ENCODE peak calls at places on chromosomes 2 and 18, in nine cellular contexts. Y is astrocyte; O is mesenchymal stem cell; X is effector memory CD4-positive, alpha-beta T cell; I is heart right ventricle; K is mammary epithelial cell; P is Karpas-422; R is aorta; W is thoracic aorta. J is an unnamed sample. For H3K4me1 and H3K36me3, the result is how much of the 10 kb centered on the place peaks cover.

GRCh38 chr18:70354080-70354479 is 65.2 kb downstream of the SOCS6 start:
- DNase-seq in Y (no peak), O (no peak), X (no peak), I (no peak), K (no peak), P (no peak), R (no peak), W (no peak), J (no peak)

GRCh38 chr2:240929364-240930095 is 23.4 kb downstream of the CROCC2 start:
- DNase-seq in Y (no peak), O (no peak), X (no peak), I (no peak), K (no peak), P (no peak), R (no peak), W (no peak), J (no peak)

GRCh38 chr18:2502880-2503279 is 68.4 kb downstream of the METTL4 start:
- DNase-seq in Y (no peak), O (no peak), X (no peak), I (no peak), K (no peak), P (no peak), R (no peak), W (no peak), J (no peak)

GRCh38 chr2:37230581-37230980 is 815 bp downstream of the CEBPZ start:
- DNase-seq in Y (peak), O (peak), X (no peak), I (no peak), K (peak), P (no peak), R (no peak), W (no peak), J (no peak)

GRCh38 chr2:219104107-219105050 is 43.7 kb upstream of the IHH start:
- DNase-seq in Y (peak), O (peak), X (no peak), I (no peak), K (peak), P (peak), R (no peak), W (no peak), J (peak)

GRCh38 chr18:79382681-79383387 is 12.9 kb upstream of the NFATC1 start:
- DNase-seq in Y (no peak), O (no peak), X (no peak), I (no peak), K (no peak), P (no peak), R (no peak), W (no peak), J (no peak)

GRCh38 chr2:100198461-100199230 is 56.3 kb upstream of the AFF3 start:
- DNase-seq in Y (no peak), O (no peak), X (no peak), I (no peak), K (no peak), P (no peak), R (no peak), W (no peak), J (no peak)

GRCh38 chr2:188969236-188970032 is 4.7 kb upstream of the COL3A1 start:
- DNase-seq in Y (peak), O (peak), X (no peak), I (no peak), K (no peak), P (no peak), R (no peak), W (no peak), J (no peak)

GRCh38 chr2:174449033-174449432 is 37.8 kb downstream of the GPR155 start:
- DNase-seq in Y (no peak), O (no peak), X (no peak), I (no peak), K (no peak), P (no peak), R (no peak), W (no peak), J (no peak)

GRCh38 chr2:240930631-240931318 is 24.6 kb downstream of the CROCC2 start:
- DNase-seq in Y (no peak), O (no peak), X (no peak), I (no peak), K (no peak), P (no peak), R (no peak), W (no peak), J (no peak)

GRCh38 chr2:62817348-62817747 is 111.8 kb downstream of the EHBP1 start:
- DNase-seq in Y (no peak), O (no peak), X (no peak), I (no peak), K (no peak), P (no peak), R (no peak), W (no peak), J (no peak)

GRCh38 chr2:203830294-203831055 is 37.1 kb upstream of the CTLA4 start:
- DNase-seq in Y (no peak), O (no peak), X (no peak), I (no peak), K (no peak), P (peak), R (no peak), W (no peak), J (no peak)

GRCh38 chr2:11305338-11305737 is 39.1 kb downstream of the ROCK2 start:
- DNase-seq in Y (no peak), O (no peak), X (no peak), I (no peak), K (no peak), P (no peak), R (no peak), W (no peak), J (no peak)

GRCh38 chr2:208501217-208501616 is 94.6 kb downstream of the PTH2R start:
- DNase-seq in Y (no peak), O (no peak), X (no peak), I (no peak), K (no peak), P (no peak), R (no peak), W (no peak), J (no peak)

GRCh38 chr2:200306969-200307811 is 697 bp downstream of the SPATS2L start:
- DNase-seq in Y (no peak), O (peak), X (no peak), I (peak), K (peak), P (no peak), R (peak), W (no peak), J (peak)

GRCh38 chr2:168666339-168666738 is 136.1 kb upstream of the NOSTRIN start:
- DNase-seq in Y (peak), O (no peak), X (no peak), I (no peak), K (peak), P (no peak), R (no peak), W (no peak), J (no peak)

GRCh38 chr2:177334940-177335543 is 57.5 kb upstream of the AGPS start:
- DNase-seq in Y (no peak), O (peak), X (no peak), I (no peak), K (no peak), P (peak), R (no peak), W (no peak), J (peak)

GRCh38 chr2:160721089-160722040 is 227.8 kb upstream of the RBMS1 start:
- DNase-seq in Y (peak), O (no peak), X (no peak), I (no peak), K (no peak), P (no peak), R (no peak), W (no peak), J (no peak)

GRCh38 chr2:118822572-118822971 is 24.9 kb downstream of the EN1 start:
- DNase-seq in Y (no peak), O (no peak), X (no peak), I (no peak), K (no peak), P (no peak), R (no peak), W (no peak), J (no peak)

GRCh38 chr2:176081451-176081992 is 2.2 kb downstream of the EVX2 start:
- DNase-seq in Y (no peak), O (no peak), X (no peak), I (no peak), K (no peak), P (no peak), R (no peak), W (no peak), J (no peak)

GRCh38 chr2:176079851-176080539 is 3.8 kb downstream of the EVX2 start:
- DNase-seq in Y (no peak), O (no peak), X (no peak), I (peak), K (no peak), P (no peak), R (no peak), W (no peak), J (peak)

GRCh38 chr2:176078440-176079284 is 5.1 kb downstream of the EVX2 start:
- DNase-seq in Y (no peak), O (no peak), X (no peak), I (no peak), K (no peak), P (no peak), R (no peak), W (no peak), J (no peak)

GRCh38 chr2:176080540-176081355 is 3.0 kb downstream of the EVX2 start:
- DNase-seq in Y (no peak), O (no peak), X (no peak), I (no peak), K (no peak), P (no peak), R (no peak), W (no peak), J (no peak)

DNA sequence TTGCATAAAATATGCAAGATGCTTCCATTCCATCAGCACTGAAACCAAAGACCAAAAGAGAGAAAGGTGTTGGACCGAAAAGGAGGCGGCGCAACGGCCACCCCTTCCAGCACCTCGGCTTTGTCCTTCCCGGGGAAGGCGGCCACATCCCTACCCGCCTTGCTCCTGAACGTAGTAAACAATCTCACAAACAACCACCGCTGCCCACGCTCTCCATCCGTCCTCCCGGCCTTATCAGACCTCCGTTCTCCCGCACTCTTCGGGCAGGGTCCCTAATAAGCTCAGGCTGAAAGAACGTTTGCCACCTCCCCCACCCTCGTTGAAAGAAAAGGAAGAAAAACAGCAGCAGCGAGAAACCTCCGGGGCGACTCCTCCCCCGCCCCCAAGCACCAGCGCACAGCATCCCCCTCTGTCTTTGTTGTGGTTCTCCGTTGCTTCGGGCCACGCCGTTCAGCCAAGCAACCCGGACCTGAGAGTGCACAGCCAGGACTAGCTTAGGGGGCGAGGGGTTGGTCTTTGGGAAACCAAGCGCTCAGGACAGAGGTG is 4.4 kb downstream of the EVX2 start:
- DNase-seq in Y (no peak), O (no peak), X (no peak), I (no peak), K (no peak), P (no peak), R (no peak), W (no peak), J (no peak)
- H3K4me3 ChIP-seq in Y (no peak), O (no peak), X (no peak), I (no peak), K (no peak), P (no peak), R (no peak), W (peak), J (peak)

GRCh38 chr18:58937204-58937603 is 72.5 kb downstream of the ZNF532 start:
- DNase-seq in Y (peak), O (peak), X (no peak), I (no peak), K (peak), P (no peak), R (no peak), W (no peak), J (no peak)

GRCh38 chr18:58929206-58929605 is 64.5 kb downstream of the ZNF532 start:
- DNase-seq in Y (no peak), O (no peak), X (no peak), I (no peak), K (no peak), P (no peak), R (no peak), W (no peak), J (no peak)

GRCh38 chr18:58934933-58935577 is 70.4 kb downstream of the ZNF532 start:
- DNase-seq in Y (no peak), O (no peak), X (no peak), I (no peak), K (no peak), P (no peak), R (no peak), W (no peak), J (no peak)

GRCh38 chr18:58937913-58938312 is 73.2 kb downstream of the ZNF532 start:
- DNase-seq in Y (no peak), O (peak), X (no peak), I (no peak), K (no peak), P (no peak), R (no peak), W (no peak), J (no peak)

DNA sequence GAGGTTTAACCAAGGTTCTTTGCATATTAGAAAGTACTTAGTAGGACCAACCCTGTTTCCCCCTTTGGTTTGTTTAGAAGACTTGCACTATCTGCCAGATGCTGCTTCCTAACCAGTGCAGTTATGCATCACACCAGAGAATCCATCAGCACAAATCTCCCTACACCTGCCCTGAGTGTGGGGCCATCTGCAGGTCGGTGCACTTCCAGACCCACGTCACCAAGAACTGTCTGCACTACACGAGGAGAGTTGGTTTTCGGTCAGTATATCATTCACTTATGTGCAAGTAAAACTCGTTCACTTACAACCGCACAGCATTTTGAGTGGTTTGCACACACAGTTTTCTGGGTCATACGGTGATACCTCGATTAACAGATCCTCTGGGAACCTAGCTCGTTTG is 69.7 kb downstream of the ZNF532 start:
- DNase-seq in Y (no peak), O (no peak), X (no peak), I (no peak), K (no peak), P (no peak), R (no peak), W (no peak), J (no peak)
- H3K4me1 ChIP-seq in Y (under half), O (under half), X (under half), I (under half), K (under half), P (under half), R (under half), W (under half), J (under half)

GRCh38 chr2:3503046-3503445 is 16.3 kb downstream of the ADI1 start:
- DNase-seq in Y (no peak), O (no peak), X (no peak), I (no peak), K (no peak), P (no peak), R (no peak), W (no peak), J (no peak)
- H3K36me3 ChIP-seq in Y (under half), O (half or more), X (under half), I (half or more), K (under half), P (under half), R (under half), W (under half), J (under half)

DNA sequence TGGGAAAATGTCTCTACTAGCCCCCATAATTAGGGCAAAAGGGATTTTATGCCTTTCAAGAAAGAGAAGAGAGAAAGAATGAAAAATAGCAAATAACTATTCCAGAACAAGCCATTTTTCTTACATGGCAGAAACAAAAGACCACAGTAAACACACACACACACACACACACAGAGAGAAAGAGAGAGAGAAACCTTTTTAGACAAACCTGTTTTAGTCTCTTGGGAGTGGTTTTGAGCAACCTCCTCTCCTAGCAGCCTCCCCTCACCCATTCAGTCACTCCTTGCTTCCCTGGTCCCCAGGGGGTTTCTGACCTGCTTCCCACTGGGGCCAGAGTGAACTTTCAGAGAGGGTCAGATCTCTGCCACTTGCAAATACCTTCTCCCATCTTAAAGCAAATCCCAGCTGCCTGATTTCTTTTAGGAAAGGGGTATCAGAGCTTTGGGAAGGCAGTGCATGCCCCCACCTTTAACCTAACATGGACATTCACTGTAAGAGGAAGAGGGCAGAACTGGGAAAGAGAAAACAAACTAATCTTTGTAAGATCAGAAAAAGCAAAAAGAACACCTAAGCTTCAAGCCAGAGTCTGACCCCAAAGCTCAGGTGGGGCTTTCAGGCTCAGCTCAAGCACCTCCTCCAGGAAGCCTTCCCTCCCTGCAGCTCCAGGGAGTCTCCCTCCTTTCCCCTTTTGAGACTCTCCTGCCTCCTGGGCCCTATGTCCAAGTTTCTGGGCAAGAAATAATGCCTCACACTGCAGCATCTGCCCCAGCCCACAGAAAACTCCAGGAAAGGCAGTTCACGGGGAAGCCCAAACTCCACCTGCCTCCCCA is 2.8 kb downstream of the SDC1 start:
- DNase-seq in Y (no peak), O (no peak), X (no peak), I (no peak), K (peak), P (no peak), R (no peak), W (no peak), J (no peak)
- H3K4me3 ChIP-seq in Y (no peak), O (no peak), X (no peak), I (no peak), K (peak), P (peak), R (no peak), W (no peak), J (no peak)

J was measured in HAP-1.